ENCODE peak calls at places on chromosomes 7 and 10, in six cellular contexts. Q is H1; C is GM12865; K is T-helper 1 cell; W is activated naive CD8-positive, alpha-beta T cell treated with anti-CD3 and anti-CD28 coated beads for 36 hours; Y is ELR. U is an unnamed sample.

GRCh38 chr7:155842496-155843265 is 30.4 kb upstream of the SHH start:
- DNase-seq in Q (no peak), W (no peak), C (no peak), Y (no peak), K (no peak), U (no peak)

GRCh38 chr7:132400667-132401142 is 175.6 kb downstream of the PLXNA4 start:
- DNase-seq in C (no peak), Y (no peak), K (no peak), Q (no peak), W (no peak), U (no peak)

GRCh38 chr7:130904792-130905191 is 170.8 kb upstream of the KLF14 start:
- DNase-seq in Y (peak; percentile 63), Q (no peak), K (no peak), W (no peak), C (no peak), U (peak; percentile 69)

GRCh38 chr7:18119985-18120384 is 92.3 kb upstream of the PRPS1L1 start:
- DNase-seq in Y (peak; percentile 55), W (no peak), K (no peak), Q (no peak), C (no peak), U (no peak)

GRCh38 chr10:93963434-93963833 is 30.3 kb upstream of the PLCE1 start:
- DNase-seq in Y (no peak), Q (no peak), K (no peak), C (no peak), W (no peak), U (no peak)

GRCh38 chr7:156073366-156074052 is 261.2 kb upstream of the SHH start:
- DNase-seq in K (no peak), W (no peak), Q (no peak), Y (no peak), C (no peak), U (no peak)

GRCh38 chr7:29106128-29106988 is 40.0 kb downstream of the CPVL start:
- DNase-seq in Q (peak; percentile 21), C (peak; percentile 61), W (peak; percentile 5), Y (peak; percentile 60), K (no peak), U (peak; percentile 42)

GRCh38 chr7:38535013-38535412 is 96.2 kb downstream of the AMPH start:
- DNase-seq in C (no peak), K (no peak), Y (no peak), W (no peak), Q (no peak), U (no peak)

GRCh38 chr10:77715081-77715480 is 77.5 kb upstream of the KCNMA1 start:
- DNase-seq in W (no peak), Y (peak; percentile 28), Q (no peak), C (peak; percentile 34), K (no peak), U (no peak)

GRCh38 chr10:98472171-98472570 is 25.4 kb upstream of the HPS1 start:
- DNase-seq in C (no peak), W (no peak), Y (no peak), Q (no peak), K (no peak), U (no peak)

GRCh38 chr7:73893342-73894101 is 32.6 kb downstream of the TMEM270 start:
- DNase-seq in Y (no peak), Q (no peak), K (no peak), C (no peak), W (no peak), U (no peak)

GRCh38 chr7:16814987-16815386 is 10.2 kb upstream of the AGR2 start:
- DNase-seq in Q (no peak), W (no peak), K (no peak), C (no peak), Y (no peak), U (no peak)

GRCh38 chr7:41451826-41452225 is 251.1 kb downstream of the INHBA start:
- DNase-seq in K (no peak), Q (no peak), Y (peak; percentile 71), W (no peak), C (no peak), U (peak; percentile 34)

GRCh38 chr10:122282253-122282671 is 11.2 kb downstream of the BTBD16 start:
- DNase-seq in Y (peak; percentile 66), C (no peak), W (no peak), Q (no peak), K (no peak), U (peak; percentile 99)

GRCh38 chr7:155377837-155378579 is 79.9 kb upstream of the EN2 start:
- DNase-seq in W (no peak), K (no peak), Q (no peak), C (no peak), Y (no peak), U (no peak)

GRCh38 chr10:128062331-128062730 is 63.9 kb downstream of the MKI67 start:
- DNase-seq in C (no peak), W (no peak), Q (no peak), Y (no peak), K (no peak), U (no peak)

GRCh38 chr7:73721237-73721848 is 1.9 kb upstream of the STX1A start:
- DNase-seq in K (no peak), C (no peak), Q (no peak), W (no peak), Y (no peak), U (no peak)

GRCh38 chr7:42858570-42858969 is 53.3 kb downstream of the C7orf25 start:
- DNase-seq in W (no peak), C (no peak), K (no peak), Q (no peak), Y (peak; percentile 72), U (peak; percentile 56)

GRCh38 chr10:46028584-46029570 is 1.5 kb downstream of the NCOA4 start:
- DNase-seq in C (peak; percentile 76), K (no peak), Y (peak; percentile 82), W (no peak), Q (no peak), U (peak; percentile 86)

GRCh38 chr7:73526892-73527821 is 5.1 kb upstream of the BAZ1B start:
- DNase-seq in C (peak; percentile 60), Y (peak; percentile 23), K (no peak), W (peak; percentile 5), Q (no peak), U (no peak)

GRCh38 chr7:132292803-132293202 is 283.5 kb downstream of the PLXNA4 start:
- DNase-seq in W (no peak), Y (peak; percentile 4), C (no peak), K (no peak), Q (no peak), U (peak; percentile 33)

GRCh38 chr7:10952588-10952987 is 21.1 kb upstream of the PHF14 start:
- DNase-seq in W (no peak), Q (no peak), K (no peak), Y (no peak), C (no peak), U (no peak)

GRCh38 chr7:51144178-51144577 is 172.4 kb downstream of the COBL start:
- DNase-seq in C (no peak), Q (no peak), W (no peak), K (no peak), Y (no peak), U (no peak)

GRCh38 chr7:151367304-151367703 is 25.7 kb downstream of the NUB1 start:
- DNase-seq in C (no peak), W (no peak), Q (no peak), Y (peak; percentile 56), K (no peak), U (no peak)

U was measured in RCC 7860.